ENCODE peak calls at places on chromosome 1, in ten cellular contexts. T is cardiac muscle cell, Z is psoas muscle, D is astrocyte of the spinal cord, O is OCI-LY7, S is dorsolateral prefrontal cortex, N is nephron progenitor cell, L is neural crest cell, J is thoracic aorta, P is suprapubic skin. G is an unnamed sample.

GRCh38 chr1:12344611-12345299 is 114.9 kb downstream of the VPS13D start:
- DNase-seq in T (no peak), Z (no peak), D (no peak), O (peak), S (no peak), N (no peak), L (no peak), J (no peak), P (no peak), G (no peak)

GRCh38 chr1:16458801-16459200 is 18.3 kb downstream of the NECAP2 start:
- DNase-seq in T (no peak), Z (no peak), D (no peak), O (no peak), S (no peak), N (no peak), L (no peak), J (no peak), P (no peak), G (no peak)

GRCh38 chr1:162878000-162878596 is 17.1 kb upstream of the CCDC190 start:
- DNase-seq in T (peak), Z (peak), D (peak), O (peak), S (no peak), N (peak), L (peak), J (peak), P (no peak), G (peak)

GRCh38 chr1:9593492-9594465 is 5.1 kb downstream of the TMEM201 start:
- DNase-seq in T (peak), Z (peak), D (peak), O (peak), S (no peak), N (peak), L (peak), J (no peak), P (no peak), G (peak)

GRCh38 chr1:232841823-232842565 is 36.8 kb downstream of the MAP10 start:
- DNase-seq in T (no peak), Z (no peak), D (no peak), O (no peak), S (no peak), N (no peak), L (no peak), J (no peak), P (no peak), G (no peak)

GRCh38 chr1:226986496-226987178 is 46.5 kb downstream of the COQ8A start:
- DNase-seq in T (no peak), Z (peak), D (no peak), O (no peak), S (no peak), N (no peak), L (no peak), J (no peak), P (no peak), G (no peak)

GRCh38 chr1:154501423-154502065 is 475 bp upstream of the TDRD10 start:
- DNase-seq in T (peak), Z (peak), D (no peak), O (no peak), S (no peak), N (peak), L (no peak), J (no peak), P (peak), G (peak)

GRCh38 chr1:172041102-172041501 is 199.8 kb downstream of the DNM3 start:
- DNase-seq in T (no peak), Z (no peak), D (no peak), O (no peak), S (no peak), N (no peak), L (no peak), J (no peak), P (no peak), G (no peak)

GRCh38 chr1:234253732-234254131 is 119.5 kb upstream of the COA6 start:
- DNase-seq in T (no peak), Z (no peak), D (no peak), O (no peak), S (no peak), N (no peak), L (no peak), J (no peak), P (no peak), G (no peak)
- TF ChIP-seq CTCF in T (no peak), Z (no peak), D (no peak), O (no peak), S (no peak), N (no peak), L (no peak), J (no peak), P (no peak), G (no peak)

GRCh38 chr1:22889213-22889827 is 83.3 kb downstream of the LACTBL1 start:
- DNase-seq in T (peak), Z (no peak), D (peak), O (peak), S (no peak), N (no peak), L (no peak), J (no peak), P (no peak), G (peak)
- TF ChIP-seq CTCF in T (peak), Z (peak), D (peak), O (peak), S (peak), N (peak), L (peak), J (peak), P (peak), G (peak)

GRCh38 chr1:201582977-201583376 is 44.0 kb downstream of the NAV1 start:
- DNase-seq in T (no peak), Z (no peak), D (no peak), O (no peak), S (no peak), N (no peak), L (no peak), J (no peak), P (no peak), G (no peak)
- TF ChIP-seq CTCF in T (no peak), Z (no peak), D (no peak), O (no peak), S (no peak), N (no peak), L (no peak), J (no peak), P (no peak), G (no peak)

GRCh38 chr1:237042892-237043576 is 1.1 kb downstream of the RYR2 start:
- DNase-seq in T (peak), Z (no peak), D (no peak), O (no peak), S (peak), N (peak), L (peak), J (no peak), P (no peak), G (peak)

GRCh38 chr1:237041461-237041794 is 556 bp upstream of the RYR2 start:
- DNase-seq in T (no peak), Z (no peak), D (no peak), O (no peak), S (no peak), N (no peak), L (no peak), J (no peak), P (no peak), G (no peak)

GRCh38 chr1:237040823-237041222 is 1.2 kb upstream of the RYR2 start:
- DNase-seq in T (no peak), Z (no peak), D (no peak), O (no peak), S (no peak), N (no peak), L (no peak), J (no peak), P (no peak), G (no peak)

GRCh38 chr1:237042467-237042891 is 495 bp downstream of the RYR2 start:
- DNase-seq in T (no peak), Z (no peak), D (no peak), O (no peak), S (no peak), N (no peak), L (peak), J (no peak), P (no peak), G (no peak)

DNA sequence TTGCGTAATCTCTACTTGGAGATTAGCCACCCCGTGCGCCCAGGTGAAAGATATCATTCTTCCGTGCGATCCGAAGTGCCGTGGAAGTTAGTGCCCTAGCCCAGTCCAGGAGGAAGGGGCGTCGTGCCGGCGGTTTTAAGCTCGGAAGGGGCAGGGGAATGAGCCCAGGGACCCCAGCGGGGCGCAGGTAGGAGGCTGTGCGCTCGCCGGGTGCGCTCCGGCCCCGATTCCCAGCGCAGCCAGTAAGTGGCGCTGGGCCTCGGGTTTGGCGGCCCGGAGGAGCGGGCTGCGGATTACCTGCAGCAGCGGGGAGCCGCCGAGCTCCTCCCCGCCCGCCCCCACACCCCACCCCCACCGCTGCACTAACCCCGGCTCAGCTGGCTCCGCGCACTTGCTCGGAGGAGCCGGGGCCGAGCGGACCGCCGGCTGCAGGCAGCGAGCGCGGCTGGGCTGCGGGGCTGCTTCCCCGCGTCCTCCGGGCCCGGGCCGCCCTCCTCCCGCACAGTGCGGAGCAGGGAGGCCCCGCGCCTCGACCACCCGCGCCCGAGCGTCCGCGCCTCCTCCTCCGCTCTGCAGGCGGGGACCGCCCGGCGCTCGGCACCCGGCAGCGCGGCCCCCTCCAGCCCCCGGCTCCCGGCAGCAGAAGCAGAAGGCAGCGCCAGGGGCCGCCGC is at the start of gene RYR2:
- DNase-seq in T (peak), Z (no peak), D (no peak), O (no peak), S (peak), N (peak), L (peak), J (no peak), P (no peak), G (peak)
- TF ChIP-seq CTCF in T (peak), Z (peak), D (peak), O (no peak), S (peak), N (peak), L (peak), J (peak), P (no peak), G (peak)

DNA sequence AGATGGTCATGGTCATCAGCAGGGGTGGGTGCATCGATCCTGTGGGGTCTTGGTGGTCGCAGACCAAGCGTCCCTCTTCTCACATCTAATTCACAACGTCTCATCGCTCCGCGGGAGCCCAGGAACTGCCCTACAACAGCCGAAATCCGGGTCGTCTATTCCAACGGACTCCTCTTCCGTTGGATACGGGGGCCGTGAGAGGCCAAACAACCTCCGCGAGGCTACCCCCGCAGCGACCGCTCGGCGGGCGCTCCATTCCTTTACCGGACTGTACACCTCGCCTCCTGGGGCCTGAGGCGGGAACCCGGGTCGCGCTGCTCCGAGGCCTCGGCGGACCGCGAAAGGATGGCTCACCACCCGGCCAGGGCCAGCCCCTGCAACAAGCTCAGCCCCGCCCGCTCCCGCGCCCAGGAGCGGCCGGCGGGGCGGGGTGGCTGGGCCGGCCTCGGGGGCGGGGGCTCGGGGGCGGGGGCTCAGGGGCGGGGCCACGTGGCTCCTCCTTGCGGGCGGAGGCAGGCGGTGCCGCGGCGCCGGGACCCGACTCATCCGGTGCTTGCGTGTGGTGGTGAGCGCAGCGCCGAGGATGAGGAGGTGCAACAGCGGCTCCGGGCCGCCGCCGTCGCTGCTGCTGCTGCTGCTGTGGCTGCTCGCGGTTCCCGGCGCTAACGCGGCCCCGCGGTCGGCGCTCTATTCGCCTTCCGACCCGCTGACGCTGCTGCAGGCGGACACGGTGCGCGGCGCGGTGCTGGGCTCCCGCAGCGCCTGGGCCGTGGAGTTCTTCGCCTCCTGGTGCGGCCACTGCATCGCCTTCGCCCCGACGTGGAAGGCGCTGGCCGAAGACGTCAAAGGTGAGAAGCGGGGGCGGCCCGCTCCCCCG is at the start of gene QSOX1:
- DNase-seq in T (peak), Z (peak), D (peak), O (peak), S (peak), N (peak), L (peak), J (peak), P (peak), G (peak)
- TF ChIP-seq CTCF in T (no peak), Z (peak), D (no peak), O (no peak), S (peak), N (no peak), L (peak), J (no peak), P (no peak), G (peak)

GRCh38 chr1:150521196-150521968 is 5.8 kb downstream of the FALEC start:
- DNase-seq in T (no peak), Z (no peak), D (no peak), O (no peak), S (no peak), N (no peak), L (no peak), J (no peak), P (no peak), G (no peak)
- TF ChIP-seq CTCF in T (no peak), Z (no peak), D (no peak), O (no peak), S (no peak), N (no peak), L (no peak), J (no peak), P (no peak), G (no peak)

GRCh38 chr1:101317590-101317989 is 80.8 kb downstream of the S1PR1 start:
- DNase-seq in T (no peak), Z (no peak), D (no peak), O (no peak), S (no peak), N (no peak), L (no peak), J (no peak), P (no peak), G (no peak)
- TF ChIP-seq CTCF in T (no peak), Z (no peak), D (no peak), O (peak), S (no peak), N (no peak), L (no peak), J (no peak), P (no peak), G (peak)

DNA sequence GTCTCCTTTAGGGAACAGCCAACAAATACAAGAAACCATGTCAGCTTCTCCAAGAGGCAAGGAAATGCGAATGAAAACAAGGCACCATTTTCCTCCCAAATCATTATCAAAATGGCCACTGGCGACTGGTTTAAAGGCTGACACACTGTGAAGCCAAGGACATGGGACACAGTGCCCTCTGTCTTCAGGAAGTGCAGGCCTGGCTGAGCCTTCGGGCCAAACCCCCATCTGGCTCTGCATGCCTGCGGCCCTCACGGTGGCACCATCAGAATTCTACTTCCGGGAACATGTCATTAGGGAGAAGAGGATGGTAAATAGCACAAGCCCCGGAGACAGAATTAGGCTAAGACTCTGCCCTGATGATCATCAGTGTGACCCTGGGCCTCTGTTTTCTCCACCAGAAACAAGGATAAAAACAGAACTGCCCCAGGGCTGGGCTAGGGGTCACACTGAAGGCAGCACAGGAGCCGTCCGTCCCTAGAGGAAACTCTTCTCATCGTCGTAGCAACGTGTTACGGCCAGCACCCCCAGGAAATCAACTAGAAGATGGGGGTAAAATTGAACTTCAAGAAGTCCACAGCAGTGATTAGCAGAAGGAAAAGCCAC is 103.5 kb downstream of the NPHP4 start:
- DNase-seq in T (no peak), Z (peak), D (no peak), O (no peak), S (no peak), N (no peak), L (peak), J (no peak), P (no peak), G (no peak)
- TF ChIP-seq CTCF in T (no peak), Z (no peak), D (peak), O (no peak), S (peak), N (no peak), L (no peak), J (no peak), P (no peak), G (no peak)

GRCh38 chr1:8412183-8412831 is 94.4 kb downstream of the SLC45A1 start:
- DNase-seq in T (no peak), Z (no peak), D (peak), O (no peak), S (no peak), N (no peak), L (no peak), J (no peak), P (peak), G (no peak)
- TF ChIP-seq CTCF in T (peak), Z (no peak), D (peak), O (no peak), S (no peak), N (no peak), L (no peak), J (peak), P (no peak), G (no peak)

G was measured in endothelial cell.